ENCODE peak calls at places on chromosomes 13 and 19, in seven cellular contexts. S is IMR-90, J is mesendoderm, L is H9, G is mesenchymal stem cell, D is trophoblast cell, C is H1. T is an unnamed sample.

GRCh38 chr13:110068176-110068473 is 238.8 kb downstream of the COL4A1 start:
- DNase-seq in S (no peak), J (no peak), L (no peak), G (no peak), D (no peak), C (no peak), T (no peak)

GRCh38 chr13:41231786-41232185 is 31.6 kb downstream of the MTRF1 start:
- DNase-seq in S (peak), J (peak), L (no peak), G (peak), D (no peak), C (no peak), T (no peak)

GRCh38 chr13:36475468-36475867 is 43.2 kb downstream of the CCNA1 start:
- DNase-seq in S (no peak), J (peak), L (peak), G (no peak), D (no peak), C (peak), T (no peak)

GRCh38 chr13:101341464-101341863 is 74.8 kb downstream of the NALCN start:
- DNase-seq in S (peak), J (no peak), L (no peak), G (no peak), D (no peak), C (no peak), T (no peak)

GRCh38 chr13:52615817-52616216 is 26.4 kb upstream of the HNRNPA1L2 start:
- DNase-seq in S (no peak), J (no peak), L (no peak), G (no peak), D (no peak), C (no peak), T (no peak)

GRCh38 chr19:52700673-52701072 is 34.2 kb downstream of the ZNF611 start:
- DNase-seq in S (no peak), J (no peak), L (no peak), G (no peak), D (no peak), C (no peak), T (no peak)

GRCh38 chr13:77946522-77946921 is 27.9 kb upstream of the EDNRB start:
- DNase-seq in S (no peak), J (no peak), L (no peak), G (no peak), D (no peak), C (no peak), T (no peak)

GRCh38 chr13:22801402-22802003 is 379.3 kb upstream of the SGCG start:
- DNase-seq in S (peak), J (peak), L (no peak), G (peak), D (no peak), C (no peak), T (no peak)

GRCh38 chr19:1244693-1245451 is 3.3 kb downstream of the ATP5F1D start:
- DNase-seq in S (no peak), J (no peak), L (no peak), G (no peak), D (peak), C (no peak), T (no peak)

GRCh38 chr13:32426981-32427851 is 714 bp downstream of the N4BP2L1 start:
- DNase-seq in S (peak), J (peak), L (peak), G (peak), D (no peak), C (no peak), T (peak)

GRCh38 chr13:113880651-113881611 is 17.1 kb upstream of the GAS6 start:
- DNase-seq in S (no peak), J (no peak), L (no peak), G (no peak), D (no peak), C (no peak), T (no peak)

GRCh38 chr19:50601407-50602088 is 33.3 kb upstream of the LRRC4B start:
- DNase-seq in S (no peak), J (no peak), L (no peak), G (no peak), D (no peak), C (no peak), T (no peak)

GRCh38 chr19:13055213-13056051 is 47.2 kb downstream of the LYL1 start:
- DNase-seq in S (peak), J (peak), L (peak), G (peak), D (no peak), C (no peak), T (no peak)

GRCh38 chr13:100724568-100724967 is 50.0 kb upstream of the TMTC4 start:
- DNase-seq in S (no peak), J (no peak), L (no peak), G (no peak), D (no peak), C (no peak), T (no peak)

GRCh38 chr13:110259651-110260050 is 47.3 kb downstream of the COL4A1 start:
- DNase-seq in S (no peak), J (no peak), L (no peak), G (no peak), D (no peak), C (no peak), T (no peak)

GRCh38 chr19:48970923-48971395 is 5.8 kb downstream of the FTL start:
- DNase-seq in S (peak), J (peak), L (peak), G (peak), D (peak), C (no peak), T (peak)

GRCh38 chr13:94550030-94550738 is 45.8 kb downstream of the TGDS start:
- DNase-seq in S (peak), J (no peak), L (no peak), G (no peak), D (peak), C (no peak), T (no peak)

GRCh38 chr19:34573226-34573864 is 91.8 kb downstream of the WTIP start:
- DNase-seq in S (no peak), J (no peak), L (no peak), G (no peak), D (no peak), C (no peak), T (no peak)

GRCh38 chr19:36030264-36031148 is 2.2 kb downstream of the CLIP3 start:
- DNase-seq in S (peak), J (peak), L (no peak), G (no peak), D (peak), C (no peak), T (no peak)

GRCh38 chr13:109900723-109901122 is 114.3 kb upstream of the IRS2 start:
- DNase-seq in S (no peak), J (no peak), L (no peak), G (no peak), D (no peak), C (no peak), T (no peak)

GRCh38 chr13:64505511-64505910 is 2724.6 kb downstream of the PCDH9 start:
- DNase-seq in S (peak), J (no peak), L (no peak), G (peak), D (no peak), C (no peak), T (no peak)
- H2BK5ac ChIP-seq in S (no peak), J (no peak), L (no peak), G (no peak), D (no peak), C (no peak), T (no peak)

DNA sequence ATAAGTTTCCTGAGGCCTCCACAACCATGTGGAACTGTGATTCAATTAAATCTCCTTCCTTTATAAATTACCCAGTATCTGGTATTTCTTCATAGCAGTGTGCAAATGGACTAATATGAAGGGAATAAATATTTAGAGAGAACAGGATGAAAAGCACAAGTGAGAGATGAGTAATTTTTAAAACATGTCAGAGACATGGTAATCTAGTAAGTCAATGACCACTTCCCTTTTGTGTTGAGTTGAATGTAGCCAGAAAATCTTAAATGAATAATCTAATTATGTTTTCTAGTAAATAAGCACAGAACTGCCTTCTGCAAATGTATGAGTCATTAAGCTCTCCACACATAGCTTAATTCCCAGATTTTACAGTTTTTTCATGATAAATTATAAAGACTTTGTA is 524.1 kb upstream of the SLITRK5 start:
- DNase-seq in S (peak), J (no peak), L (no peak), G (peak), D (no peak), C (no peak), T (no peak)
- H2BK5ac ChIP-seq in S (peak), J (no peak), L (no peak), G (no peak), D (no peak), C (no peak), T (no peak)

GRCh38 chr19:54692294-54692615 is 29.5 kb downstream of the LILRB4 start:
- DNase-seq in S (no peak), J (no peak), L (no peak), G (no peak), D (no peak), C (no peak), T (no peak)
- H2BK5ac ChIP-seq in S (no peak), J (no peak), L (no peak), G (no peak), D (no peak), C (no peak), T (no peak)

DNA sequence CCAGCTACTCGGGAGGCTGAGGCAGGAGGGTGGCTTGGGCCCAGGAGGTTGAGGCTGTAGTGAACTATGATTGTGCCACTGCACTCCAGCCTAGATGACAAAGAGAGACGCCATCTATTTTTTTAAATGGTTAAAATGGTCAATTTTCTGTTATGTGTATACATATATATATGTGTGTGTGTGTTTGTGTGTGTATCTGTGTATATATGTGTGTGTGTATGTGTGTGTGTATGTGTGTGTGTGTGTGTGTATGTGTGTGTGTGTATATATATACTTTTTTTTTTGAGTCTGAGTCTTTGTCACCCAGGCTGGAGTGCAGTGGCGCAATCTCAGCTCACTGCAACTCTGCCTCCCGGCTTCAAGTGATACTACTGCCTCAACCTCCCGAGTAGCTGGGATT is 42.9 kb upstream of the KLF2 start:
- DNase-seq in S (no peak), J (no peak), L (no peak), G (no peak), D (no peak), C (no peak), T (no peak)
- H2BK5ac ChIP-seq in S (no peak), J (no peak), L (no peak), G (no peak), D (no peak), C (no peak), T (no peak)

DNA sequence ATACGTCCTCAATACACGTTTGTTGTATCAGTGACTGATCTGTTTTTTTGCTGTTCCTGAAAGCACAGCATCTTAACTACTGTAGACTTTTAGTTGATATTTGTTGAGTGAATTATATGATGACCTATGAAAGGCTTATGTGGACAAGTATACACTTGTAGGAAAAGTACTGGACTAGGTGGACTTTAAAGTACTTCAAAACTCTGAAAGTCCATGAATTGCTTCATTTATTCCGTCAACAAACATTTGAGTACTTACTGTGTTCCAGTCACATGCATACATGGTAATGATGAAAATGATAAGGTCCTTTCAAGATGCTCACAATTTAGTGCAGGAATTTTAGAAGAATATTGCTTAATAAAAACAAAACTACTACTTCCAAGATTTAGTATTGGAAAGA is 3.1 kb downstream of the WDFY2 start:
- DNase-seq in S (no peak), J (no peak), L (no peak), G (no peak), D (no peak), C (no peak), T (no peak)
- H2BK5ac ChIP-seq in S (no peak), J (no peak), L (no peak), G (no peak), D (no peak), C (no peak), T (no peak)

GRCh38 chr13:75650991-75651390 is 14.9 kb downstream of the LMO7 start:
- DNase-seq in S (no peak), J (no peak), L (no peak), G (no peak), D (no peak), C (no peak), T (no peak)
- H2BK5ac ChIP-seq in S (no peak), J (no peak), L (no peak), G (no peak), D (no peak), C (no peak), T (no peak)

GRCh38 chr19:7778081-7778480 is 15.0 kb downstream of the CLEC4M start:
- DNase-seq in S (no peak), J (no peak), L (no peak), G (no peak), D (no peak), C (no peak), T (no peak)

GRCh38 chr19:7772752-7773291 is 9.8 kb downstream of the CLEC4M start:
- DNase-seq in S (no peak), J (peak), L (no peak), G (peak), D (peak), C (no peak), T (no peak)

GRCh38 chr19:7771072-7771471 is 8.0 kb downstream of the CLEC4M start:
- DNase-seq in S (no peak), J (no peak), L (no peak), G (no peak), D (no peak), C (no peak), T (no peak)

GRCh38 chr19:7775761-7776160 is 12.7 kb downstream of the CLEC4M start:
- DNase-seq in S (no peak), J (no peak), L (no peak), G (no peak), D (peak), C (no peak), T (no peak)

GRCh38 chr19:7773841-7774240 is 10.8 kb downstream of the CLEC4M start:
- DNase-seq in S (no peak), J (no peak), L (no peak), G (no peak), D (peak), C (no peak), T (no peak)
- H2BK5ac ChIP-seq in S (no peak), J (no peak), L (no peak), G (no peak), D (no peak), C (no peak), T (no peak)

GRCh38 chr19:42478765-42479307 is 36.1 kb upstream of the CXCL17 start:
- DNase-seq in S (no peak), J (no peak), L (no peak), G (no peak), D (no peak), C (no peak), T (no peak)
- H2BK5ac ChIP-seq in S (no peak), J (no peak), L (no peak), G (no peak), D (no peak), C (no peak), T (no peak)

T was measured in neuronal stem cell.